ENCODE peak calls at places on chromosomes 5 and 9, in four cellular contexts. One of them, this sample, is unnamed.

GRCh38 chr5:115875447-115875846 is 33.7 kb downstream of the AP3S1 start:
- DNase-seq in SK-N-SH: no peak
- DNase-seq in upper lobe of left lung: no peak
- DNase-seq in sigmoid colon: no peak
- DNase-seq in this sample: no peak

GRCh38 chr5:141343242-141343952 is at the start of gene PCDHGA3:
- DNase-seq in upper lobe of left lung: no peak
- DNase-seq in SK-N-SH: no peak
- DNase-seq in sigmoid colon: no peak
- DNase-seq in this sample: no peak

GRCh38 chr5:170739446-170739845 is 44.1 kb upstream of the GABRP start:
- DNase-seq in sigmoid colon: no peak
- DNase-seq in SK-N-SH: no peak
- DNase-seq in upper lobe of left lung: no peak
- DNase-seq in this sample: no peak

GRCh38 chr5:137751869-137752491 is 2.2 kb downstream of the HNRNPA0 start:
- DNase-seq in sigmoid colon: no peak
- DNase-seq in SK-N-SH: peak; percentile 32
- DNase-seq in upper lobe of left lung: no peak
- DNase-seq in this sample: no peak

GRCh38 chr9:121328876-121329681 is 41.0 kb downstream of the STOM start:
- DNase-seq in sigmoid colon: no peak
- DNase-seq in SK-N-SH: no peak
- DNase-seq in upper lobe of left lung: peak; percentile 35
- DNase-seq in this sample: no peak

GRCh38 chr5:40689442-40689841 is 9.7 kb downstream of the PTGER4 start:
- DNase-seq in sigmoid colon: no peak
- DNase-seq in SK-N-SH: no peak
- DNase-seq in upper lobe of left lung: no peak
- DNase-seq in this sample: no peak

GRCh38 chr9:115353681-115354080 is 235.7 kb upstream of the TNC start:
- DNase-seq in upper lobe of left lung: no peak
- DNase-seq in SK-N-SH: no peak
- DNase-seq in sigmoid colon: no peak
- DNase-seq in this sample: no peak

GRCh38 chr5:150487199-150488061 is 20.5 kb upstream of the NDST1 start:
- DNase-seq in sigmoid colon: no peak
- DNase-seq in upper lobe of left lung: no peak
- DNase-seq in SK-N-SH: peak; percentile 42
- DNase-seq in this sample: peak; percentile 44

GRCh38 chr9:21991039-21991959 is 2.9 kb downstream of the CDKN2A start:
- DNase-seq in sigmoid colon: no peak
- DNase-seq in SK-N-SH: no peak
- DNase-seq in upper lobe of left lung: no peak
- DNase-seq in this sample: no peak

GRCh38 chr5:102666164-102666951 is 88.7 kb upstream of the PAM start:
- DNase-seq in sigmoid colon: no peak
- DNase-seq in SK-N-SH: peak; percentile 52
- DNase-seq in upper lobe of left lung: no peak
- DNase-seq in this sample: no peak

GRCh38 chr9:108746864-108747263 is 108.9 kb downstream of the ACTL7B start:
- DNase-seq in SK-N-SH: no peak
- DNase-seq in upper lobe of left lung: no peak
- DNase-seq in sigmoid colon: no peak
- DNase-seq in this sample: no peak

GRCh38 chr9:99231708-99232107 is 9.6 kb downstream of the SEC61B start:
- DNase-seq in SK-N-SH: peak; percentile 38
- DNase-seq in upper lobe of left lung: no peak
- DNase-seq in sigmoid colon: no peak
- DNase-seq in this sample: no peak

GRCh38 chr5:53019320-53019719 is 30.2 kb downstream of the ITGA2 start:
- DNase-seq in SK-N-SH: no peak
- DNase-seq in upper lobe of left lung: no peak
- DNase-seq in sigmoid colon: no peak
- DNase-seq in this sample: no peak

GRCh38 chr9:19431361-19432171 is 22.8 kb downstream of the ACER2 start:
- DNase-seq in sigmoid colon: peak; percentile 78
- DNase-seq in upper lobe of left lung: peak; percentile 20
- DNase-seq in SK-N-SH: no peak
- DNase-seq in this sample: no peak

GRCh38 chr5:57887851-57888621 is 405.4 kb upstream of the ACTBL2 start:
- DNase-seq in SK-N-SH: peak; percentile 61
- DNase-seq in upper lobe of left lung: no peak
- DNase-seq in sigmoid colon: no peak
- DNase-seq in this sample: peak; percentile 34

GRCh38 chr5:126062471-126062870 is 360.7 kb upstream of the GRAMD2B start:
- DNase-seq in sigmoid colon: no peak
- DNase-seq in SK-N-SH: no peak
- DNase-seq in upper lobe of left lung: no peak
- DNase-seq in this sample: no peak

GRCh38 chr5:446864-447263 is 3.9 kb downstream of the EXOC3 start:
- DNase-seq in SK-N-SH: peak; percentile 58
- DNase-seq in upper lobe of left lung: no peak
- DNase-seq in sigmoid colon: peak; percentile 46
- DNase-seq in this sample: no peak

GRCh38 chr5:17217421-17218352 is at the start of gene BASP1:
- DNase-seq in upper lobe of left lung: peak; percentile 94
- DNase-seq in sigmoid colon: peak; percentile 80
- DNase-seq in SK-N-SH: peak; percentile 84
- DNase-seq in this sample: peak; percentile 70

GRCh38 chr5:169742773-169743296 is 105.8 kb downstream of the DOCK2 start:
- DNase-seq in SK-N-SH: no peak
- DNase-seq in sigmoid colon: no peak
- DNase-seq in upper lobe of left lung: no peak
- DNase-seq in this sample: no peak

GRCh38 chr9:129574911-129575574 is 45.9 kb downstream of the C9orf50 start:
- DNase-seq in SK-N-SH: no peak
- DNase-seq in upper lobe of left lung: no peak
- DNase-seq in sigmoid colon: no peak
- DNase-seq in this sample: no peak

GRCh38 chr9:104025109-104025508 is 69.0 kb upstream of the SMC2 start:
- DNase-seq in SK-N-SH: no peak
- DNase-seq in upper lobe of left lung: no peak
- DNase-seq in sigmoid colon: no peak
- DNase-seq in this sample: no peak

GRCh38 chr5:34652916-34653315 is 3.2 kb upstream of the RAI14 start:
- DNase-seq in upper lobe of left lung: no peak
- DNase-seq in sigmoid colon: no peak
- DNase-seq in SK-N-SH: no peak
- DNase-seq in this sample: no peak

GRCh38 chr5:43647789-43648188 is 44.8 kb downstream of the NNT start:
- DNase-seq in upper lobe of left lung: no peak
- DNase-seq in SK-N-SH: no peak
- DNase-seq in sigmoid colon: no peak
- DNase-seq in this sample: no peak

DNA sequence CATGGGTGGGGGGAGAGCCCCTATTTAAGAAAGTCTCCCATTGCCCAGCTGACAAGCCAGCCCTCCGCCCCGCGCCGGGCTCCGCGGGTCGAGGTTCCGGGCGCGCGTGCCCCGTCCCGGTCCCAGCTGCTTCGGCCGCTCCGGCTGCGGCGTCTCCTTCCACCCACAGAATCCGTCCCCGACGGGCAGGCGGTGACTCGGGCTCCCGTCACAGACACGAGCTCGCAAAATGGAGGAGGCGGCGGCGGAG is 204 bp downstream of the NR3C1 start:
- DNase-seq in upper lobe of left lung: no peak
- DNase-seq in sigmoid colon: no peak
- DNase-seq in SK-N-SH: no peak
- DNase-seq in this sample: no peak
- TF ChIP-seq POLR2AphosphoS5 in upper lobe of left lung: no peak
- TF ChIP-seq POLR2AphosphoS5 in sigmoid colon: no peak
- TF ChIP-seq POLR2AphosphoS5 in SK-N-SH: no peak
- TF ChIP-seq POLR2AphosphoS5 in this sample: no peak

DNA sequence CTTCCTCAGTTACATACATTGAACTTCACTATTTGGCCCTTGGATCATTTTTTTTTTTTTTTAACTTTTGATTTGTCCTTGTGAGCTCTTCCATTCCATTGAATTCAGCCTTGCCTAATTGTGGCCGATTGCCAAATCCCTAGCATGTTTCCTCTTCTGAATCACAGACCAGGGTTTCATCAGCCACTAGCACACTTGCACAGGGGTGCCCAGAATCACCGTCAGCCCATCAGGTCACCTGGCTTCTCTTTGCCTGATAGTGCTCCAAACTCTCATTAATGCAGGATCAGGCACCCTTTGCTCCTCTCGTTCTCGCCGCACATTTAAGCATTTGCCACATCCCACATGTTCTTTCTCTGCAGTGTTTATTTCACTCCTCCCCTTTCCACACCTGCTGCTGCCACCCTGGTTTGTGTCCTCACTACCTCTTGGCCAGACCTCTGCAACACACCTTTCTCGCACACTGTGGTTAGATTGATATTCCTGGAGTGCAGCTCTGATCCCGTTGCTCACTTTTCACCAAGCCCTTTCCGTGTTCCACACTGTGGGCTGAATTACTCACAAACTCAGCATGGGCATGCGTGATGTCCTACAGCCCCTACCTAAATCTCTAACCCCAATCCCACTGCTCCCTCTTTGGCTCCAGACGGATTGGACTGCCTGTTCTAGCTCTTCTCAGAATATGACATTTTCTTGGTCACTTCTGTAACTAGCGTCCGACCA is 9.8 kb downstream of the PIK3R1 start:
- DNase-seq in SK-N-SH: no peak
- DNase-seq in sigmoid colon: peak; percentile 90
- DNase-seq in upper lobe of left lung: no peak
- DNase-seq in this sample: peak; percentile 69
- H3K4me1 ChIP-seq in SK-N-SH: peaks cover 13% of the 10 kb centered on the region
- H3K4me1 ChIP-seq in sigmoid colon: peaks cover 75% of the 10 kb centered on the region
- H3K4me1 ChIP-seq in upper lobe of left lung: peaks cover 31% of the 10 kb centered on the region
- H3K4me1 ChIP-seq in this sample: peaks cover 42% of the 10 kb centered on the region

GRCh38 chr9:86328153-86328552 is 26.1 kb downstream of the TUT7 start:
- DNase-seq in SK-N-SH: no peak
- DNase-seq in sigmoid colon: no peak
- DNase-seq in upper lobe of left lung: no peak
- DNase-seq in this sample: no peak
- H3K36me3 ChIP-seq in SK-N-SH: peaks cover 57% of the 10 kb centered on the region
- H3K36me3 ChIP-seq in sigmoid colon: peaks cover 27% of the 10 kb centered on the region
- H3K36me3 ChIP-seq in upper lobe of left lung: peaks cover 43% of the 10 kb centered on the region
- H3K36me3 ChIP-seq in this sample: peaks cover 98% of the 10 kb centered on the region

GRCh38 chr9:89022071-89022721 is 30.9 kb downstream of the S1PR3 start:
- DNase-seq in SK-N-SH: no peak
- DNase-seq in upper lobe of left lung: no peak
- DNase-seq in sigmoid colon: no peak
- DNase-seq in this sample: peak; percentile 86
- TF ChIP-seq POLR2AphosphoS5 in SK-N-SH: no peak
- TF ChIP-seq POLR2AphosphoS5 in upper lobe of left lung: peak; percentile 71
- TF ChIP-seq POLR2AphosphoS5 in sigmoid colon: no peak
- TF ChIP-seq POLR2AphosphoS5 in this sample: no peak

DNA sequence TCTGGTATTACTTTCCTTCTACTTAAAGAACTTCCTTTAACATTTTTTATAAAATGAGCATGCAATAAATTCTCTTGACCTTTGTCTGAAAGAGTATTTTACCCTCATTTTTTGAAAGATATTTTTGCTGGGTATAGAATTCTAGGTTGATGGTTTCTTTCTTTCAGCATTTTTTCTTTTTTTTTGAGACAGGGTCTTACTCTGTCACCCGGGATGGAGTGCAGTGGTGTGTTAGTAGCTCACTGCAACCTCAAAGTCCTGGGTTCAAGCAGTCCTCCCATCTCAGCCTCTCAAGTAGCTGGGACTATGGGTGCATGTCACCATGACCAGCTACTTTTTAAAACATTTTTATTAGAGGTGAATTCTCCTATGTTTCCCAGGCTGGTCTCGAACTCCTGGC is 10.7 kb upstream of the TSC1 start:
- DNase-seq in sigmoid colon: no peak
- DNase-seq in SK-N-SH: no peak
- DNase-seq in upper lobe of left lung: no peak
- DNase-seq in this sample: no peak
- H3K4me1 ChIP-seq in sigmoid colon: no peaks in the 10 kb centered on the region
- H3K4me1 ChIP-seq in SK-N-SH: no peaks in the 10 kb centered on the region
- H3K4me1 ChIP-seq in upper lobe of left lung: no peaks in the 10 kb centered on the region
- H3K4me1 ChIP-seq in this sample: no peaks in the 10 kb centered on the region

GRCh38 chr9:33025572-33026347 is 687 bp downstream of the DNAJA1 start:
- DNase-seq in sigmoid colon: peak; percentile 78
- DNase-seq in upper lobe of left lung: peak; percentile 93
- DNase-seq in SK-N-SH: peak; percentile 91
- DNase-seq in this sample: peak; percentile 65
- H3K36me3 ChIP-seq in sigmoid colon: peaks cover 5% of the 10 kb centered on the region
- H3K36me3 ChIP-seq in upper lobe of left lung: peaks cover 8% of the 10 kb centered on the region
- H3K36me3 ChIP-seq in SK-N-SH: peaks cover 42% of the 10 kb centered on the region
- H3K36me3 ChIP-seq in this sample: peaks cover under 1% of the 10 kb centered on the region

GRCh38 chr9:92463989-92464388 is 18.3 kb downstream of the ASPN start:
- DNase-seq in SK-N-SH: no peak
- DNase-seq in sigmoid colon: no peak
- DNase-seq in upper lobe of left lung: no peak
- DNase-seq in this sample: no peak
- TF ChIP-seq POLR2AphosphoS5 in SK-N-SH: peak; percentile 61
- TF ChIP-seq POLR2AphosphoS5 in sigmoid colon: peak; percentile 38
- TF ChIP-seq POLR2AphosphoS5 in upper lobe of left lung: no peak
- TF ChIP-seq POLR2AphosphoS5 in this sample: no peak

DNA sequence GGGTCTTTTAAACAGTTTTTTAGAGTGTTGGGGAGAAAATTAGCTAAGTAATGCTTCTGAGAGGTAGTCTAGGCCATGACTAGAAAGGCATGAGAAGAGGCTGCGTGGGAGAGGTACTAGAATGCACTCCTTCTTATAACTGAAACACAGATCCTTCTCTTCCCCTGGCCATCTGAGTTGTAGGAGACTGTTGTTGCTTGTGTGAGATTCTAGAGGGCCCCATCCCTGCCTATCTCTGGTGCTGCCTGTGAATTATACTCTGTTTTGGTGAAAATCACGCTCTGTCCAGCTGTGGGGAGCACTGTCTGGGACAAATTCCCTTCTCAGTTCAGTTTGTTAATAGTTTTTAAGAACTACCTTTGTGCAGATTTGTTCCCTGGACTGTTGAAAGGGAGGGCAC is 37.5 kb downstream of the MAP1B start:
- DNase-seq in sigmoid colon: no peak
- DNase-seq in upper lobe of left lung: no peak
- DNase-seq in SK-N-SH: no peak
- DNase-seq in this sample: no peak
- H3K4me1 ChIP-seq in sigmoid colon: peaks cover 43% of the 10 kb centered on the region
- H3K4me1 ChIP-seq in upper lobe of left lung: no peaks in the 10 kb centered on the region
- H3K4me1 ChIP-seq in SK-N-SH: peaks cover 64% of the 10 kb centered on the region
- H3K4me1 ChIP-seq in this sample: peaks cover 22% of the 10 kb centered on the region

GRCh38 chr9:137800196-137801022 is 77.2 kb upstream of the CACNA1B start:
- DNase-seq in upper lobe of left lung: peak; percentile 64
- DNase-seq in SK-N-SH: no peak
- DNase-seq in sigmoid colon: no peak
- DNase-seq in this sample: no peak
- H3K36me3 ChIP-seq in upper lobe of left lung: peaks cover 47% of the 10 kb centered on the region
- H3K36me3 ChIP-seq in SK-N-SH: peaks cover 60% of the 10 kb centered on the region
- H3K36me3 ChIP-seq in sigmoid colon: peaks cover 38% of the 10 kb centered on the region
- H3K36me3 ChIP-seq in this sample: peaks cover 98% of the 10 kb centered on the region

This sample was measured in stomach.